ENCODE peak calls at places on chromosomes 16 and 17, in four cellular contexts. One of them, this sample, is unnamed.

GRCh38 chr17:79183221-79184158 is 108.9 kb downstream of the ENGASE start:
- DNase-seq in T-helper 9 cell: no peak
- DNase-seq in ureter: no peak
- DNase-seq in astrocyte of the cerebellum: no peak
- DNase-seq in this sample: no peak

GRCh38 chr17:48952904-48953303 is 8.3 kb upstream of the SNF8 start:
- DNase-seq in T-helper 9 cell: no peak
- DNase-seq in ureter: no peak
- DNase-seq in astrocyte of the cerebellum: no peak
- DNase-seq in this sample: no peak

GRCh38 chr17:76246080-76247066 is 6.1 kb upstream of the RNF157 start:
- DNase-seq in ureter: no peak
- DNase-seq in T-helper 9 cell: no peak
- DNase-seq in astrocyte of the cerebellum: no peak
- DNase-seq in this sample: no peak

GRCh38 chr17:68290955-68291835 is at the start of the genes ARSG and SLC16A6:
- DNase-seq in ureter: peak
- DNase-seq in T-helper 9 cell: peak
- DNase-seq in astrocyte of the cerebellum: no peak
- DNase-seq in this sample: no peak

GRCh38 chr17:3912827-3913226 is 3.4 kb downstream of the P2RX1 start:
- DNase-seq in ureter: no peak
- DNase-seq in astrocyte of the cerebellum: no peak
- DNase-seq in T-helper 9 cell: no peak
- DNase-seq in this sample: no peak

GRCh38 chr17:82647593-82648164 is 565 bp downstream of the WDR45B start:
- DNase-seq in astrocyte of the cerebellum: no peak
- DNase-seq in ureter: peak
- DNase-seq in T-helper 9 cell: peak
- DNase-seq in this sample: no peak

GRCh38 chr17:41962111-41962510 is 4.5 kb upstream of the CNP start:
- DNase-seq in ureter: no peak
- DNase-seq in astrocyte of the cerebellum: no peak
- DNase-seq in T-helper 9 cell: no peak
- DNase-seq in this sample: no peak

GRCh38 chr17:67025216-67025792 is 19.1 kb upstream of the CACNG1 start:
- DNase-seq in T-helper 9 cell: no peak
- DNase-seq in ureter: no peak
- DNase-seq in astrocyte of the cerebellum: no peak
- DNase-seq in this sample: no peak

GRCh38 chr17:34756670-34757021 is 177.3 kb downstream of the TMEM132E start:
- DNase-seq in astrocyte of the cerebellum: no peak
- DNase-seq in T-helper 9 cell: no peak
- DNase-seq in ureter: no peak
- DNase-seq in this sample: no peak

GRCh38 chr16:61957075-61957474 is 79.2 kb downstream of the CDH8 start:
- DNase-seq in astrocyte of the cerebellum: no peak
- DNase-seq in ureter: no peak
- DNase-seq in T-helper 9 cell: no peak
- DNase-seq in this sample: no peak

GRCh38 chr16:84667600-84668309 is 19.4 kb downstream of the KLHL36 start:
- DNase-seq in ureter: no peak
- DNase-seq in T-helper 9 cell: no peak
- DNase-seq in astrocyte of the cerebellum: no peak
- DNase-seq in this sample: no peak

GRCh38 chr17:40857535-40857934 is 9.5 kb downstream of the KRT12 start:
- DNase-seq in ureter: no peak
- DNase-seq in astrocyte of the cerebellum: no peak
- DNase-seq in T-helper 9 cell: no peak
- DNase-seq in this sample: no peak

GRCh38 chr17:28937044-28937729 is 14.1 kb downstream of the PHF12 start:
- DNase-seq in T-helper 9 cell: no peak
- DNase-seq in astrocyte of the cerebellum: no peak
- DNase-seq in ureter: no peak
- DNase-seq in this sample: no peak

GRCh38 chr17:74512624-74513084 is 18.6 kb downstream of the CD300LB start:
- DNase-seq in astrocyte of the cerebellum: no peak
- DNase-seq in ureter: peak
- DNase-seq in T-helper 9 cell: no peak
- DNase-seq in this sample: no peak

This sample was measured in coronary artery.